ENCODE peak calls at places on chromosomes 5 and 9, in four cellular contexts. One of them, this sample, is unnamed.

GRCh38 chr5:176466245-176466871 is 18.2 kb downstream of the FAF2 start:
- DNase-seq in AG04450: peak; percentile 55
- DNase-seq in naive thymus-derived CD4-positive, alpha-beta T cell: no peak
- DNase-seq in aorta: no peak
- DNase-seq in this sample: no peak

GRCh38 chr5:16776611-16777251 is 159.4 kb downstream of the MYO10 start:
- DNase-seq in AG04450: no peak
- DNase-seq in naive thymus-derived CD4-positive, alpha-beta T cell: no peak
- DNase-seq in aorta: no peak
- DNase-seq in this sample: no peak

GRCh38 chr9:71254592-71255277 is 133.3 kb upstream of the TRPM3 start:
- DNase-seq in AG04450: no peak
- DNase-seq in naive thymus-derived CD4-positive, alpha-beta T cell: no peak
- DNase-seq in aorta: no peak
- DNase-seq in this sample: no peak

GRCh38 chr5:125311743-125312142 is 565.3 kb upstream of the ZNF608 start:
- DNase-seq in AG04450: peak; percentile 59
- DNase-seq in naive thymus-derived CD4-positive, alpha-beta T cell: no peak
- DNase-seq in aorta: no peak
- DNase-seq in this sample: no peak

GRCh38 chr5:124467745-124468144 is 278.7 kb downstream of the ZNF608 start:
- DNase-seq in AG04450: no peak
- DNase-seq in naive thymus-derived CD4-positive, alpha-beta T cell: no peak
- DNase-seq in aorta: no peak
- DNase-seq in this sample: no peak

GRCh38 chr9:79377315-79377855 is 194.4 kb upstream of the TLE4 start:
- DNase-seq in AG04450: no peak
- DNase-seq in naive thymus-derived CD4-positive, alpha-beta T cell: no peak
- DNase-seq in aorta: no peak
- DNase-seq in this sample: no peak

GRCh38 chr5:127112347-127112864 is 39.1 kb upstream of the C5orf63 start:
- DNase-seq in AG04450: no peak
- DNase-seq in naive thymus-derived CD4-positive, alpha-beta T cell: no peak
- DNase-seq in aorta: no peak
- DNase-seq in this sample: no peak

GRCh38 chr9:132882616-132883015 is 3.9 kb downstream of the SPACA9 start:
- DNase-seq in AG04450: no peak
- DNase-seq in naive thymus-derived CD4-positive, alpha-beta T cell: no peak
- DNase-seq in aorta: no peak
- DNase-seq in this sample: no peak

GRCh38 chr9:95383198-95383673 is 65.7 kb upstream of the FANCC start:
- DNase-seq in AG04450: peak; percentile 43
- DNase-seq in naive thymus-derived CD4-positive, alpha-beta T cell: no peak
- DNase-seq in aorta: no peak
- DNase-seq in this sample: no peak

GRCh38 chr9:110095238-110095637 is 112.7 kb downstream of the C9orf152 start:
- DNase-seq in AG04450: no peak
- DNase-seq in naive thymus-derived CD4-positive, alpha-beta T cell: no peak
- DNase-seq in aorta: no peak
- DNase-seq in this sample: no peak

GRCh38 chr5:138543730-138544104 is 681 bp upstream of the ETF1 start:
- DNase-seq in AG04450: no peak
- DNase-seq in naive thymus-derived CD4-positive, alpha-beta T cell: no peak
- DNase-seq in aorta: no peak
- DNase-seq in this sample: no peak

GRCh38 chr5:174828786-174829510 is 104.6 kb downstream of the MSX2 start:
- DNase-seq in AG04450: no peak
- DNase-seq in naive thymus-derived CD4-positive, alpha-beta T cell: no peak
- DNase-seq in aorta: no peak
- DNase-seq in this sample: no peak

DNA sequence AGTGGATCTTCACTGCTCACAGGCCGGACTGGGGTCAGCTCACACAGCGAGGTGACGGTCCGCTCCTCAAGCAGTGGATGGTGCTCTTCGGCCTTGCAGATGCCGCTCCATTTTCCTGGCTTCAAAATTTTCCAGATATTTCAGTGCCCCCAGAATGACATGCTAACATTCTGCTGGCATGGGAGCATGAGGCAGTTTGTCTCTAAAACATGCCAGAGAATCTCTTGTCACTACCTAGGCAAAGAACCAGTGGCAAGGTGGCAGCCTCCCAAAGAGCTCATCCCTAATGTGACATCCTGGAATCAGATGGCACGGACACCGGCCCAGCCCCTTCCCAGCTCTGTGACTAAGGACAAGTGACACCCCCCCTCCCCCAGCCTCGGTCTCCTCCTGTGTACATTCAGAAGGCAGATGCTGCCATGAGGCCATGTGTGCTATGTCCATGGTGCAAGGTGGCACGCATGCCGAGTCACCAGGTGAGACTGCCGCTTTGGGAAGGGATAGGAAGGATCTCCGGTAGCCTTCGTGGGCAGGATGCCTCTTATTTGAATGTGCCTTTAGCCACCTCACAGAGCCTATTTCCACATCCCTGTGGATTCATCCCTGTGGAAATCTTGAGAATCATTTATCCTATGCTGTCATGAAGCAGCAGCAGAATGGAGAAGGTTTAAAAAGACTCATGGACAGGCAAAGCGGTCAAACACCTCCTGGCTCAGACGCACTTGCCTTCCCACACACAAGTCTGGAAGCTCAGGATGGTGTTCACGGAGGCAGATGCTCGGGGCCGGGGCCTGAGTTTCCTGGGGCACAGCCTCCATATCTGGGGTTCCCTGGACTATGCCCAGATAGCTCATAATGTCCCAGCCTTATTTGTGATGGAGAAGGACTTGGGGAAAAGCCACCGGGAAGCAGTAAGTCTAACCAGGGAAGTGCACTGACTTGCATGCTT is 2.9 kb downstream of the S1PR3 start:
- DNase-seq in AG04450: no peak
- DNase-seq in naive thymus-derived CD4-positive, alpha-beta T cell: no peak
- DNase-seq in aorta: no peak
- DNase-seq in this sample: no peak
- H3K4me3 ChIP-seq in AG04450: peak overlapping the region; percentile 91
- H3K4me3 ChIP-seq in naive thymus-derived CD4-positive, alpha-beta T cell: no peak overlapping the region
- H3K4me3 ChIP-seq in aorta: peak overlapping the region; percentile 94
- H3K4me3 ChIP-seq in this sample: no peak overlapping the region

GRCh38 chr5:157561105-157561504 is 14.5 kb downstream of the ADAM19 start:
- DNase-seq in AG04450: no peak
- DNase-seq in naive thymus-derived CD4-positive, alpha-beta T cell: no peak
- DNase-seq in aorta: no peak
- DNase-seq in this sample: no peak
- H3K4me3 ChIP-seq in AG04450: no peak overlapping the region
- H3K4me3 ChIP-seq in naive thymus-derived CD4-positive, alpha-beta T cell: no peak overlapping the region
- H3K4me3 ChIP-seq in aorta: no peak overlapping the region
- H3K4me3 ChIP-seq in this sample: no peak overlapping the region

GRCh38 chr5:128537306-128537998 is 593 bp downstream of the FBN2 start:
- DNase-seq in AG04450: no peak
- DNase-seq in naive thymus-derived CD4-positive, alpha-beta T cell: no peak
- DNase-seq in aorta: peak; percentile 78
- DNase-seq in this sample: no peak

GRCh38 chr5:128536861-128537305 is 1.2 kb downstream of the FBN2 start:
- DNase-seq in AG04450: no peak
- DNase-seq in naive thymus-derived CD4-positive, alpha-beta T cell: no peak
- DNase-seq in aorta: no peak
- DNase-seq in this sample: no peak

GRCh38 chr5:128539038-128539429 is 989 bp upstream of the FBN2 start:
- DNase-seq in AG04450: no peak
- DNase-seq in naive thymus-derived CD4-positive, alpha-beta T cell: no peak
- DNase-seq in aorta: no peak
- DNase-seq in this sample: no peak

GRCh38 chr5:128537999-128538248 is at the start of gene FBN2:
- DNase-seq in AG04450: no peak
- DNase-seq in naive thymus-derived CD4-positive, alpha-beta T cell: no peak
- DNase-seq in aorta: no peak
- DNase-seq in this sample: no peak

DNA sequence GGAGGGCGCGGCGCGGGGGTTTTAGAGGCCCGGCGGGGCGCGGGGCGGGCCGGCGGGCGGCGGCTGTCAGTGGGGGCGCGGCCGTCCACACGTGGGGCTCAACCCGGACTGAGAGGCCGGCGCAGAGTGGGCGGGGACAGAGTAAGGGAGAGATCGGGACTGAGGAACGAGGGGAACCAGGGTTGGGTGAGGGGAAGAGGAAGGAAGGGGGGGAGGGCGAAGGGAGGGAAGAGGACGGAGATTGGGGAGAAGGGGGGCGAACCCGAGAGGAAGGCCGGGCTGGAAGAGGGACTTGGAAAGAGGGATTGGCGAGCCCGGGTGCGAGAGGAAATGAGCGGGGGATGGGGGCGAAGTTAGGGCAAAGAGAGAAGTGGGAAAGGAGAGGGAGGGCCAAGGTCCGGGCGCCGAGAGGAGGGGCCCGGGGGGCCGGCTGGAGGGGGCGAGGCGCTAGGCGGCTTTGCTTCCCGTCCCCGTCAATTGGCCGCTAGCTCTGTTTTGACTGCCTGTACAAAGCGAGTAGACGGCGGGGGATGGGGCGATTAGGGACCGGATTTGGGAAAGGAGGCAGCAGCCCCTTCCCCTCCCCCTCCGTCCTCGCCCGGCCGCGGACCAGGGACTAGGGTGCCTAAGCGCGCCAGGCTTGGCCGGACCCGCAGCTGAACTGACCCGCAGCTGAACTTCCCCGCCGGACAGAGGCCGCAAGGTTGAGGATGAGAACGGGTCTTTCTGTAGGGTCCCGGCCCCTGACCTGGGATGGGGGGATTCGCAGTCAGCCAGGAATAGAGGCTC is 398 bp upstream of the FBN2 start:
- DNase-seq in AG04450: peak; percentile 55
- DNase-seq in naive thymus-derived CD4-positive, alpha-beta T cell: no peak
- DNase-seq in aorta: peak; percentile 75
- DNase-seq in this sample: no peak
- H3K4me3 ChIP-seq in AG04450: peak overlapping the region; percentile 70
- H3K4me3 ChIP-seq in naive thymus-derived CD4-positive, alpha-beta T cell: no peak overlapping the region
- H3K4me3 ChIP-seq in aorta: peak overlapping the region; percentile 47
- H3K4me3 ChIP-seq in this sample: no peak overlapping the region

DNA sequence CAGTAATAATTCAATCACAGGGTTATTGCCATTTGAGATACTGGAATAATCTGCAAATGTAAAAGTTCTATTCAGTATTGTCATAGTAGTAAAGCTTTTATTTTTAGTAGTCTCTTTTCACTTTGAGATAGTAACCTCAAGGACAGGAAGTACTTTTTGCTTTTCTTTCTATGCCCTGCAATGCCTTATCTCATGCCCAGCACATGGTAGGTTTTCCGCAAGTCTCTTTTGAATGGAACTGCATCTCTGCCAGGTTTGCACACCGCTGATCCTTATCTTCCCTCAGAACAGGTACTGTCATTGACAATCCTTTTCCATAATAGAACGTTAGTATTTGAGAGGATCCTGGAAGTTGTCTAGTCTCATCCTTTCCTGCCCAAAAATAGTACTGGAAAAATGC is 91.8 kb upstream of the IFNK start:
- DNase-seq in AG04450: no peak
- DNase-seq in naive thymus-derived CD4-positive, alpha-beta T cell: no peak
- DNase-seq in aorta: no peak
- DNase-seq in this sample: no peak
- H3K4me3 ChIP-seq in AG04450: no peak overlapping the region
- H3K4me3 ChIP-seq in naive thymus-derived CD4-positive, alpha-beta T cell: no peak overlapping the region
- H3K4me3 ChIP-seq in aorta: no peak overlapping the region
- H3K4me3 ChIP-seq in this sample: no peak overlapping the region